ENCODE peak calls at places on chromosomes 1 and 21, in six cellular contexts. One of them, this sample, is unnamed.

GRCh38 chr1:229249854-229250644 is 20.9 kb upstream of the RAB4A start:
- DNase-seq in fibroblast of lung: no peak
- DNase-seq in left lung: no peak
- DNase-seq in mammary epithelial cell: no peak
- DNase-seq in breast epithelium: no peak
- DNase-seq in stomach: no peak
- DNase-seq in this sample: no peak

GRCh38 chr1:214476229-214476957 is 75.0 kb downstream of the PTPN14 start:
- DNase-seq in left lung: no peak
- DNase-seq in stomach: peak
- DNase-seq in mammary epithelial cell: peak
- DNase-seq in breast epithelium: no peak
- DNase-seq in fibroblast of lung: peak
- DNase-seq in this sample: no peak

GRCh38 chr1:12296623-12297022 is 66.8 kb downstream of the VPS13D start:
- DNase-seq in stomach: no peak
- DNase-seq in mammary epithelial cell: peak
- DNase-seq in breast epithelium: no peak
- DNase-seq in fibroblast of lung: peak
- DNase-seq in left lung: no peak
- DNase-seq in this sample: no peak

GRCh38 chr1:55334140-55334539 is 119.0 kb upstream of the USP24 start:
- DNase-seq in mammary epithelial cell: no peak
- DNase-seq in fibroblast of lung: peak
- DNase-seq in breast epithelium: no peak
- DNase-seq in stomach: no peak
- DNase-seq in left lung: no peak
- DNase-seq in this sample: no peak

GRCh38 chr21:17829472-17829871 is 10.3 kb upstream of the C21orf91 start:
- DNase-seq in mammary epithelial cell: peak
- DNase-seq in fibroblast of lung: peak
- DNase-seq in breast epithelium: no peak
- DNase-seq in stomach: no peak
- DNase-seq in left lung: no peak
- DNase-seq in this sample: no peak

GRCh38 chr1:201350361-201350725 is 27.1 kb downstream of the TNNT2 start:
- DNase-seq in left lung: no peak
- DNase-seq in breast epithelium: no peak
- DNase-seq in fibroblast of lung: no peak
- DNase-seq in stomach: no peak
- DNase-seq in mammary epithelial cell: no peak
- DNase-seq in this sample: no peak

GRCh38 chr1:14929547-14930223 is 223.9 kb upstream of the TMEM51 start:
- DNase-seq in breast epithelium: peak
- DNase-seq in left lung: no peak
- DNase-seq in stomach: peak
- DNase-seq in mammary epithelial cell: no peak
- DNase-seq in fibroblast of lung: peak
- DNase-seq in this sample: no peak

GRCh38 chr1:52403566-52404115 is 582 bp downstream of the ORC1 start:
- DNase-seq in mammary epithelial cell: peak
- DNase-seq in left lung: no peak
- DNase-seq in fibroblast of lung: peak
- DNase-seq in breast epithelium: no peak
- DNase-seq in stomach: no peak
- DNase-seq in this sample: no peak

GRCh38 chr21:40271169-40271568 is 403.9 kb downstream of the PCP4 start:
- DNase-seq in mammary epithelial cell: no peak
- DNase-seq in fibroblast of lung: no peak
- DNase-seq in left lung: no peak
- DNase-seq in breast epithelium: no peak
- DNase-seq in stomach: no peak
- DNase-seq in this sample: no peak

GRCh38 chr1:116666747-116667576 is 571 bp downstream of the IGSF3 start:
- DNase-seq in fibroblast of lung: no peak
- DNase-seq in breast epithelium: no peak
- DNase-seq in left lung: no peak
- DNase-seq in mammary epithelial cell: no peak
- DNase-seq in stomach: peak
- DNase-seq in this sample: no peak

GRCh38 chr1:17520473-17521319 is 18.8 kb upstream of the ARHGEF10L start:
- DNase-seq in fibroblast of lung: no peak
- DNase-seq in left lung: no peak
- DNase-seq in mammary epithelial cell: no peak
- DNase-seq in breast epithelium: no peak
- DNase-seq in stomach: no peak
- DNase-seq in this sample: no peak

GRCh38 chr1:168469690-168470089 is 74.1 kb downstream of the XCL2 start:
- DNase-seq in stomach: peak
- DNase-seq in breast epithelium: peak
- DNase-seq in left lung: no peak
- DNase-seq in fibroblast of lung: peak
- DNase-seq in mammary epithelial cell: peak
- DNase-seq in this sample: peak

GRCh38 chr21:42191978-42192595 is 26.9 kb upstream of the ABCG1 start:
- DNase-seq in mammary epithelial cell: peak
- DNase-seq in fibroblast of lung: peak
- DNase-seq in stomach: no peak
- DNase-seq in breast epithelium: no peak
- DNase-seq in left lung: no peak
- DNase-seq in this sample: no peak

GRCh38 chr21:31514598-31514997 is 144.9 kb upstream of the SOD1 start:
- DNase-seq in left lung: no peak
- DNase-seq in fibroblast of lung: peak
- DNase-seq in breast epithelium: no peak
- DNase-seq in mammary epithelial cell: peak
- DNase-seq in stomach: no peak
- DNase-seq in this sample: no peak

GRCh38 chr1:64826991-64827390 is 82.1 kb downstream of the RAVER2 start:
- DNase-seq in breast epithelium: no peak
- DNase-seq in fibroblast of lung: peak
- DNase-seq in stomach: no peak
- DNase-seq in mammary epithelial cell: no peak
- DNase-seq in left lung: no peak
- DNase-seq in this sample: no peak

GRCh38 chr1:208237241-208237640 is 6.9 kb downstream of the PLXNA2 start:
- DNase-seq in left lung: no peak
- DNase-seq in breast epithelium: no peak
- DNase-seq in stomach: no peak
- DNase-seq in mammary epithelial cell: peak
- DNase-seq in fibroblast of lung: no peak
- DNase-seq in this sample: no peak

GRCh38 chr1:38482080-38482826 is 377.3 kb downstream of the RRAGC start:
- DNase-seq in breast epithelium: no peak
- DNase-seq in mammary epithelial cell: no peak
- DNase-seq in fibroblast of lung: no peak
- DNase-seq in left lung: no peak
- DNase-seq in stomach: no peak
- DNase-seq in this sample: no peak

GRCh38 chr1:15525043-15525958 is 1.3 kb upstream of the CASP9 start:
- DNase-seq in fibroblast of lung: peak
- DNase-seq in stomach: no peak
- DNase-seq in mammary epithelial cell: no peak
- DNase-seq in left lung: peak
- DNase-seq in breast epithelium: no peak
- DNase-seq in this sample: peak

GRCh38 chr1:6235302-6235680 is 473 bp downstream of the ICMT start:
- DNase-seq in mammary epithelial cell: no peak
- DNase-seq in breast epithelium: no peak
- DNase-seq in left lung: no peak
- DNase-seq in stomach: no peak
- DNase-seq in fibroblast of lung: no peak
- DNase-seq in this sample: no peak

DNA sequence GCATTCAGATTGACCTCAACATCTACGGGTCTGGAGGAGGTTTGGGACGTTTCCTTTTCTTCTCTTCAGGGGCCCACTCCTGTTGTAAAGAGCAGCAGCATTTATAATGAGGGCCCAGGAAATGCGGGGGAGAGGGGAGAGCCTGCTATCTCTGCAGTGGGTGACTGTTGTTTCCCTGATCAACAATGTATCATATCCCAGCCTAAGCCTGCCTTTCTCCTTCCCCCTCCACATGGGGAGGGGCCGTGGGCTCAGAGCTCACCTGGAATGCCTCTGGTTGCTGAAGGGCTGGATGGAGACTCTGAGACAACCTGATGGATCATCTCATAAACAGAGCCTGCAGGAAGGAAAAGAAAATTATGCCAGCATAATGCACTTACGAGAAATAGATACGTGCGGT is 36.0 kb upstream of the HAO2 start:
- DNase-seq in breast epithelium: no peak
- DNase-seq in left lung: no peak
- DNase-seq in fibroblast of lung: no peak
- DNase-seq in mammary epithelial cell: no peak
- DNase-seq in stomach: no peak
- DNase-seq in this sample: no peak
- H3K4me3 ChIP-seq in breast epithelium: no peak
- H3K4me3 ChIP-seq in left lung: no peak
- H3K4me3 ChIP-seq in fibroblast of lung: no peak
- H3K4me3 ChIP-seq in mammary epithelial cell: no peak
- H3K4me3 ChIP-seq in stomach: no peak
- H3K4me3 ChIP-seq in this sample: no peak

DNA sequence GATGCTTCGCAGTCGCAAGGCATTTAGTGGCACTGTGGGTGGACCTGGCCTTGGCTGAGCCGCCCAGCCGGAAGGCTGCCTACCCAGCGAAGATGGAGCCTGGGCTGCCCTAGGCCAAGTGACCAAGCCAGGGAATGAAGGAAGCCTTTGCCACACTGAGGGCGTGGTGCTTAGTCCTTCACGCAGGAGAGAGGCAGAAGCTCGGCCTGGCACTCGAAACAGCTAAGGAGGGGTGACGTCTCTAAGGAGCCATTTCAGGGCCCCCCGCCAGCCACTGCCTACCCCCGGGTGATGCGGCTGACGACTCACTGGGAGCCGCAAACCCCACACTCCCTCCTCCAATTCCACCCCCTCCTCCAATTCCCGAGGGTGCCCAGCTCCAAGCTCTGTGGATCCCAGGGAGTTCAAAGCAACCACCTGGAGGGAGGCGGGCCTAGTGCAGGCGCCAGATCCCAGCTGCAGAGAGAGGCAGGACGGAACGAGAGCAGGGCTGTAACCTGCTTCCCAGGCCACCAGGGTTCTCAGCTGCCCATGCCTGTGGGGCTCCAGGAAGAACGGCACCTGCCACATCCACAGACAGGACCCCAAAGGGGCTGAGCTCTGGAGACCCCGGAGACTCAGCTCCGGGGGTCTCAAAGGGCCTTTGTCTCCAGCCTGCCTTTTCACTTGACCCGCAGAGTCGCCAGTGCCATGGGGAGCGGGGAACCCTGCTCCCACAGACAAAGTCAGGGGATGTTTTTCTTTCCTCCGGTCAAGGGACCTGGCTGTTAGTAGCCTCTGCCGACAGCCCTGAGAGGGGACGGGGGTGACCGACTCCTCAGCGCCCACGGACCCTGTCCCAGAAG is 75.8 kb downstream of the ARHGEF16 start:
- DNase-seq in breast epithelium: no peak
- DNase-seq in left lung: no peak
- DNase-seq in stomach: peak
- DNase-seq in mammary epithelial cell: peak
- DNase-seq in fibroblast of lung: no peak
- DNase-seq in this sample: no peak
- TF ChIP-seq CTCF in breast epithelium: peak
- TF ChIP-seq CTCF in left lung: no peak
- TF ChIP-seq CTCF in stomach: peak
- TF ChIP-seq CTCF in mammary epithelial cell: no peak
- TF ChIP-seq CTCF in fibroblast of lung: no peak
- TF ChIP-seq CTCF in this sample: peak

GRCh38 chr1:26700711-26701110 is 4.9 kb downstream of the ARID1A start:
- DNase-seq in left lung: no peak
- DNase-seq in mammary epithelial cell: no peak
- DNase-seq in fibroblast of lung: peak
- DNase-seq in breast epithelium: no peak
- DNase-seq in stomach: no peak
- DNase-seq in this sample: no peak
- H3K4me3 ChIP-seq in left lung: no peak
- H3K4me3 ChIP-seq in mammary epithelial cell: no peak
- H3K4me3 ChIP-seq in fibroblast of lung: peak
- H3K4me3 ChIP-seq in breast epithelium: no peak
- H3K4me3 ChIP-seq in stomach: no peak
- H3K4me3 ChIP-seq in this sample: no peak

DNA sequence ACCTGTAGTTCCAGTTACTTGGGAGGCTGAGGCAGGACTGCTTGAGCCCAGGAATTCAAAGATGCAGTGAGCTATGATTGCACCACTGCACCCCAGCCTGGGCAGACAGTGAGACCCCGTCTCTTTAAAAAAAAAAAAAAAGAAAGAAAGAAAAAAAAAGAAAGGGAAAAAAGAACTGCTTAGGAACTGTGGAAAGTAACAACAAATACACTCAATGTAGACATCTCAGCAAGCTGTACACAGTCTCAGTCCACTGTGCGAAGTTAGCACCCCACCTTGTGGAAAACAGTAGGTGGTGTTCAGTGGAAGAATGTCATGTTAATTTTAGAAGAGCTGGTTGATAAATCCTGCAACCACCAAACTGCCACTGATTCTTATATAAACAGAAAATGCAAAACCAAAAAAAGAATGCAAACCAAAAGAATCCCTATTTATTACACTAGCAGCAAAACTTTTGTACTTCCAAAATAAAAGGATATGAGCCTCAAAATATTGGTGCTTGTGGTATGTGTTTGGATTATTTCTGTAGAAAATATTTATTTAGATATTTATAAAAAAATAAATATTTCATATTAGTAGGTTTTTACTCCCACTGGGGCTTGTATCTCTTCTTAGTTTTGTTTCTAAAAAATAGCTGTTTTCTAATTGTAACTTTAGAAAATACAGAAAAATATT is 31.1 kb downstream of the ALG14 start:
- DNase-seq in stomach: peak
- DNase-seq in breast epithelium: no peak
- DNase-seq in fibroblast of lung: peak
- DNase-seq in left lung: no peak
- DNase-seq in mammary epithelial cell: peak
- DNase-seq in this sample: no peak
- TF ChIP-seq CTCF in stomach: peak
- TF ChIP-seq CTCF in breast epithelium: peak
- TF ChIP-seq CTCF in fibroblast of lung: peak
- TF ChIP-seq CTCF in left lung: peak
- TF ChIP-seq CTCF in mammary epithelial cell: peak
- TF ChIP-seq CTCF in this sample: peak

DNA sequence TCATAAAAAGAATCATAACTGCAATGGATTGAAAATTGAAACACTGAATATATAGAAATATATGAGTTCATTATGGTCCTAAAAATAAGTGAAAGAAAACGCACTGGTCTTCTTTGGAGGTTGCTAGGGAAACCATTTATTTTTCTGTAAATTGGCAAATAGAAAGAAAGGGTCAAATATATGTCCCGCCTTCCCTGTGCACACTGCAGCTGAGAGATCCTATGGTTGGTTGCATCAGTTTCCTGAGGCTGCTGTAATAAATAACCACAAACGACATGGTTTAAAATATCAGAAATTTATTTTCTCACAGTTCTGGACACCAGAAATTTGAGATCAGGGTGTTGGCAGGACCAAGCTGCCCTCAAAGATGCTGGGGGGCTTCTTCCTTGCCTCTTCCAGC is 35.0 kb downstream of the CA6 start:
- DNase-seq in left lung: no peak
- DNase-seq in breast epithelium: no peak
- DNase-seq in mammary epithelial cell: no peak
- DNase-seq in fibroblast of lung: no peak
- DNase-seq in stomach: no peak
- DNase-seq in this sample: no peak
- H3K4me3 ChIP-seq in left lung: no peak
- H3K4me3 ChIP-seq in breast epithelium: no peak
- H3K4me3 ChIP-seq in mammary epithelial cell: no peak
- H3K4me3 ChIP-seq in fibroblast of lung: no peak
- H3K4me3 ChIP-seq in stomach: no peak
- H3K4me3 ChIP-seq in this sample: no peak

This sample was measured in suprapubic skin.